ENCODE peak calls at places on chromosomes 13 and 19, in five cellular contexts. D, U, E, V and N are unnamed samples.

GRCh38 chr19:37218592-37218935 is 550 bp downstream of the ZNF383 start:
- DNase-seq in D (no peak), U (no peak), E (no peak), V (peak), N (peak)

GRCh38 chr13:23778879-23779278 is 110.3 kb downstream of the MIPEP start:
- DNase-seq in D (no peak), U (no peak), E (no peak), V (no peak), N (no peak)

GRCh38 chr13:66264976-66265375 is 965.2 kb downstream of the PCDH9 start:
- DNase-seq in D (no peak), U (no peak), E (no peak), V (no peak), N (no peak)

GRCh38 chr19:8004723-8005513 is 523 bp downstream of the ELAVL1 start:
- DNase-seq in D (no peak), U (peak), E (no peak), V (peak), N (no peak)

GRCh38 chr13:113636266-113636963 is 21.6 kb downstream of the ATP4B start:
- DNase-seq in D (no peak), U (peak), E (no peak), V (no peak), N (no peak)

GRCh38 chr13:79211377-79211776 is 194.7 kb downstream of the RBM26 start:
- DNase-seq in D (no peak), U (no peak), E (no peak), V (no peak), N (no peak)

GRCh38 chr19:7468840-7469239 is 20.0 kb downstream of the PEX11G start:
- DNase-seq in D (no peak), U (peak), E (no peak), V (no peak), N (no peak)

GRCh38 chr13:50299546-50300249 is 284.5 kb downstream of the KCNRG start:
- DNase-seq in D (no peak), U (no peak), E (no peak), V (peak), N (no peak)

GRCh38 chr13:96091164-96091931 is 1.4 kb downstream of the HS6ST3 start:
- DNase-seq in D (no peak), U (peak), E (peak), V (no peak), N (peak)

GRCh38 chr19:18696023-18696422 is 12.5 kb downstream of the CRTC1 start:
- DNase-seq in D (no peak), U (no peak), E (no peak), V (no peak), N (no peak)

GRCh38 chr13:104315606-104316005 is 1249.4 kb upstream of the SLC10A2 start:
- DNase-seq in D (no peak), U (no peak), E (no peak), V (peak), N (no peak)

GRCh38 chr19:44726465-44726864 is 22.0 kb upstream of the BCL3 start:
- DNase-seq in D (no peak), U (peak), E (no peak), V (no peak), N (no peak)

GRCh38 chr13:77430377-77430951 is 103.6 kb upstream of the MYCBP2 start:
- DNase-seq in D (no peak), U (no peak), E (no peak), V (no peak), N (no peak)

GRCh38 chr13:23999411-23999810 is 102.1 kb upstream of the C1QTNF9B start:
- DNase-seq in D (no peak), U (no peak), E (no peak), V (no peak), N (no peak)

GRCh38 chr13:23715762-23716235 is 145.6 kb downstream of the TNFRSF19 start:
- DNase-seq in D (no peak), U (peak), E (peak), V (peak), N (no peak)

GRCh38 chr19:11288349-11288748 is 7.6 kb upstream of the TSPAN16 start:
- DNase-seq in D (no peak), U (no peak), E (no peak), V (no peak), N (no peak)

GRCh38 chr19:17654993-17655392 is 33.2 kb downstream of the UNC13A start:
- DNase-seq in D (no peak), U (no peak), E (no peak), V (no peak), N (no peak)

GRCh38 chr19:10430505-10431253 is 10.3 kb downstream of the PDE4A start:
- DNase-seq in D (no peak), U (peak), E (no peak), V (peak), N (no peak)

GRCh38 chr13:34816543-34816942 is 125.5 kb upstream of the NBEA start:
- DNase-seq in D (no peak), U (no peak), E (no peak), V (peak), N (peak)

GRCh38 chr13:45331981-45332830 is 8.8 kb downstream of the TPT1 start:
- DNase-seq in D (no peak), U (no peak), E (peak), V (peak), N (no peak)

GRCh38 chr19:18156841-18157464 is 4.0 kb downstream of the PIK3R2 start:
- DNase-seq in D (no peak), U (peak), E (no peak), V (peak), N (peak)

GRCh38 chr13:48403151-48403631 is 9.7 kb downstream of the LPAR6 start:
- DNase-seq in D (no peak), U (no peak), E (no peak), V (no peak), N (no peak)

GRCh38 chr19:19627442-19627715 is 641 bp downstream of the LPAR2 start:
- DNase-seq in D (no peak), U (no peak), E (no peak), V (no peak), N (no peak)

GRCh38 chr13:94966380-94966779 is 254.0 kb upstream of the SOX21 start:
- DNase-seq in D (no peak), U (no peak), E (no peak), V (no peak), N (no peak)